ENCODE peak calls at places on chromosomes 3 and 15, in ten cellular contexts. One of them, this sample, is unnamed.

GRCh38 chr3:64642327-64643151 is 45.3 kb downstream of the ADAMTS9 start:
- DNase-seq in B cell: no peak
- DNase-seq in activated naive CD8-positive, alpha-beta T cell treated with anti-CD3 and anti-CD28 coated beads, Interleukin-2, amount 50 U/mL, for 16 hours: no peak
- DNase-seq in glomerular endothelial cell: no peak
- DNase-seq in NCI-H345: no peak
- DNase-seq in activated CD8-positive, alpha-beta memory T cell treated with anti-CD3 and anti-CD28 coated beads for 1 hour: no peak
- DNase-seq in T-helper 17 cell: no peak
- DNase-seq in H9: peak; percentile 40
- DNase-seq in GM12865: no peak
- DNase-seq in fibroblast of mammary gland: no peak
- DNase-seq in this sample: no peak

GRCh38 chr3:47370887-47371697 is 9.7 kb upstream of the PTPN23 start:
- DNase-seq in B cell: peak; percentile 62
- DNase-seq in activated naive CD8-positive, alpha-beta T cell treated with anti-CD3 and anti-CD28 coated beads, Interleukin-2, amount 50 U/mL, for 16 hours: no peak
- DNase-seq in glomerular endothelial cell: no peak
- DNase-seq in NCI-H345: no peak
- DNase-seq in activated CD8-positive, alpha-beta memory T cell treated with anti-CD3 and anti-CD28 coated beads for 1 hour: no peak
- DNase-seq in T-helper 17 cell: no peak
- DNase-seq in H9: peak; percentile 56
- DNase-seq in GM12865: peak; percentile 53
- DNase-seq in fibroblast of mammary gland: no peak
- DNase-seq in this sample: no peak

GRCh38 chr15:49435201-49435600 is 12.2 kb downstream of the FGF7 start:
- DNase-seq in B cell: no peak
- DNase-seq in activated naive CD8-positive, alpha-beta T cell treated with anti-CD3 and anti-CD28 coated beads, Interleukin-2, amount 50 U/mL, for 16 hours: no peak
- DNase-seq in glomerular endothelial cell: no peak
- DNase-seq in NCI-H345: no peak
- DNase-seq in activated CD8-positive, alpha-beta memory T cell treated with anti-CD3 and anti-CD28 coated beads for 1 hour: no peak
- DNase-seq in T-helper 17 cell: no peak
- DNase-seq in H9: no peak
- DNase-seq in GM12865: no peak
- DNase-seq in fibroblast of mammary gland: no peak
- DNase-seq in this sample: no peak

GRCh38 chr15:43274136-43274535 is 7.4 kb upstream of the TGM5 start:
- DNase-seq in B cell: no peak
- DNase-seq in activated naive CD8-positive, alpha-beta T cell treated with anti-CD3 and anti-CD28 coated beads, Interleukin-2, amount 50 U/mL, for 16 hours: no peak
- DNase-seq in glomerular endothelial cell: no peak
- DNase-seq in NCI-H345: no peak
- DNase-seq in activated CD8-positive, alpha-beta memory T cell treated with anti-CD3 and anti-CD28 coated beads for 1 hour: no peak
- DNase-seq in T-helper 17 cell: no peak
- DNase-seq in H9: no peak
- DNase-seq in GM12865: no peak
- DNase-seq in fibroblast of mammary gland: no peak
- DNase-seq in this sample: no peak

GRCh38 chr3:160486459-160486869 is 36.9 kb upstream of the TRIM59 start:
- DNase-seq in B cell: peak; percentile 56
- DNase-seq in activated naive CD8-positive, alpha-beta T cell treated with anti-CD3 and anti-CD28 coated beads, Interleukin-2, amount 50 U/mL, for 16 hours: no peak
- DNase-seq in glomerular endothelial cell: no peak
- DNase-seq in NCI-H345: peak; percentile 4
- DNase-seq in activated CD8-positive, alpha-beta memory T cell treated with anti-CD3 and anti-CD28 coated beads for 1 hour: no peak
- DNase-seq in T-helper 17 cell: no peak
- DNase-seq in H9: no peak
- DNase-seq in GM12865: peak; percentile 54
- DNase-seq in fibroblast of mammary gland: peak; percentile 67
- DNase-seq in this sample: no peak

GRCh38 chr3:104178695-104179094 is 1188.0 kb upstream of the ALCAM start:
- DNase-seq in B cell: no peak
- DNase-seq in activated naive CD8-positive, alpha-beta T cell treated with anti-CD3 and anti-CD28 coated beads, Interleukin-2, amount 50 U/mL, for 16 hours: no peak
- DNase-seq in glomerular endothelial cell: no peak
- DNase-seq in NCI-H345: no peak
- DNase-seq in activated CD8-positive, alpha-beta memory T cell treated with anti-CD3 and anti-CD28 coated beads for 1 hour: no peak
- DNase-seq in T-helper 17 cell: no peak
- DNase-seq in H9: no peak
- DNase-seq in GM12865: no peak
- DNase-seq in fibroblast of mammary gland: peak; percentile 8
- DNase-seq in this sample: no peak

GRCh38 chr3:158470944-158471638 is 99.9 kb upstream of the MLF1 start:
- DNase-seq in B cell: no peak
- DNase-seq in activated naive CD8-positive, alpha-beta T cell treated with anti-CD3 and anti-CD28 coated beads, Interleukin-2, amount 50 U/mL, for 16 hours: no peak
- DNase-seq in glomerular endothelial cell: no peak
- DNase-seq in NCI-H345: no peak
- DNase-seq in activated CD8-positive, alpha-beta memory T cell treated with anti-CD3 and anti-CD28 coated beads for 1 hour: no peak
- DNase-seq in T-helper 17 cell: no peak
- DNase-seq in H9: no peak
- DNase-seq in GM12865: no peak
- DNase-seq in fibroblast of mammary gland: peak; percentile 89
- DNase-seq in this sample: no peak

GRCh38 chr3:31382856-31383255 is 149.9 kb upstream of the STT3B start:
- DNase-seq in B cell: no peak
- DNase-seq in activated naive CD8-positive, alpha-beta T cell treated with anti-CD3 and anti-CD28 coated beads, Interleukin-2, amount 50 U/mL, for 16 hours: no peak
- DNase-seq in glomerular endothelial cell: no peak
- DNase-seq in NCI-H345: no peak
- DNase-seq in activated CD8-positive, alpha-beta memory T cell treated with anti-CD3 and anti-CD28 coated beads for 1 hour: no peak
- DNase-seq in T-helper 17 cell: no peak
- DNase-seq in H9: no peak
- DNase-seq in GM12865: no peak
- DNase-seq in fibroblast of mammary gland: no peak
- DNase-seq in this sample: no peak

GRCh38 chr3:9808345-9809037 is 1.6 kb upstream of the TTLL3 start:
- DNase-seq in B cell: peak; percentile 58
- DNase-seq in activated naive CD8-positive, alpha-beta T cell treated with anti-CD3 and anti-CD28 coated beads, Interleukin-2, amount 50 U/mL, for 16 hours: no peak
- DNase-seq in glomerular endothelial cell: no peak
- DNase-seq in NCI-H345: peak; percentile 40
- DNase-seq in activated CD8-positive, alpha-beta memory T cell treated with anti-CD3 and anti-CD28 coated beads for 1 hour: no peak
- DNase-seq in T-helper 17 cell: peak; percentile 31
- DNase-seq in H9: peak; percentile 72
- DNase-seq in GM12865: peak; percentile 72
- DNase-seq in fibroblast of mammary gland: peak; percentile 44
- DNase-seq in this sample: no peak

GRCh38 chr3:36756272-36756671 is 8.1 kb downstream of the DCLK3 start:
- DNase-seq in B cell: no peak
- DNase-seq in activated naive CD8-positive, alpha-beta T cell treated with anti-CD3 and anti-CD28 coated beads, Interleukin-2, amount 50 U/mL, for 16 hours: no peak
- DNase-seq in glomerular endothelial cell: no peak
- DNase-seq in NCI-H345: no peak
- DNase-seq in activated CD8-positive, alpha-beta memory T cell treated with anti-CD3 and anti-CD28 coated beads for 1 hour: no peak
- DNase-seq in T-helper 17 cell: no peak
- DNase-seq in H9: no peak
- DNase-seq in GM12865: no peak
- DNase-seq in fibroblast of mammary gland: no peak
- DNase-seq in this sample: no peak

GRCh38 chr3:38028621-38029361 is 651 bp downstream of the PLCD1 start:
- DNase-seq in B cell: no peak
- DNase-seq in activated naive CD8-positive, alpha-beta T cell treated with anti-CD3 and anti-CD28 coated beads, Interleukin-2, amount 50 U/mL, for 16 hours: no peak
- DNase-seq in glomerular endothelial cell: no peak
- DNase-seq in NCI-H345: no peak
- DNase-seq in activated CD8-positive, alpha-beta memory T cell treated with anti-CD3 and anti-CD28 coated beads for 1 hour: no peak
- DNase-seq in T-helper 17 cell: no peak
- DNase-seq in H9: no peak
- DNase-seq in GM12865: no peak
- DNase-seq in fibroblast of mammary gland: no peak
- DNase-seq in this sample: no peak

GRCh38 chr3:39668420-39668819 is 141.0 kb upstream of the MYRIP start:
- DNase-seq in B cell: peak; percentile 16
- DNase-seq in activated naive CD8-positive, alpha-beta T cell treated with anti-CD3 and anti-CD28 coated beads, Interleukin-2, amount 50 U/mL, for 16 hours: no peak
- DNase-seq in glomerular endothelial cell: peak; percentile 31
- DNase-seq in NCI-H345: peak; percentile 1
- DNase-seq in activated CD8-positive, alpha-beta memory T cell treated with anti-CD3 and anti-CD28 coated beads for 1 hour: no peak
- DNase-seq in T-helper 17 cell: no peak
- DNase-seq in H9: no peak
- DNase-seq in GM12865: peak; percentile 62
- DNase-seq in fibroblast of mammary gland: peak; percentile 72
- DNase-seq in this sample: no peak

GRCh38 chr3:81968628-81969027 is 207.2 kb upstream of the GBE1 start:
- DNase-seq in B cell: no peak
- DNase-seq in activated naive CD8-positive, alpha-beta T cell treated with anti-CD3 and anti-CD28 coated beads, Interleukin-2, amount 50 U/mL, for 16 hours: no peak
- DNase-seq in glomerular endothelial cell: no peak
- DNase-seq in NCI-H345: no peak
- DNase-seq in activated CD8-positive, alpha-beta memory T cell treated with anti-CD3 and anti-CD28 coated beads for 1 hour: no peak
- DNase-seq in T-helper 17 cell: no peak
- DNase-seq in H9: no peak
- DNase-seq in GM12865: no peak
- DNase-seq in fibroblast of mammary gland: no peak
- DNase-seq in this sample: no peak

GRCh38 chr15:68364028-68364659 is 67.8 kb downstream of the ITGA11 start:
- DNase-seq in B cell: no peak
- DNase-seq in activated naive CD8-positive, alpha-beta T cell treated with anti-CD3 and anti-CD28 coated beads, Interleukin-2, amount 50 U/mL, for 16 hours: no peak
- DNase-seq in glomerular endothelial cell: no peak
- DNase-seq in NCI-H345: no peak
- DNase-seq in activated CD8-positive, alpha-beta memory T cell treated with anti-CD3 and anti-CD28 coated beads for 1 hour: no peak
- DNase-seq in T-helper 17 cell: no peak
- DNase-seq in H9: no peak
- DNase-seq in GM12865: no peak
- DNase-seq in fibroblast of mammary gland: no peak
- DNase-seq in this sample: no peak

GRCh38 chr3:105821433-105821832 is 47.4 kb downstream of the CBLB start:
- DNase-seq in B cell: no peak
- DNase-seq in activated naive CD8-positive, alpha-beta T cell treated with anti-CD3 and anti-CD28 coated beads, Interleukin-2, amount 50 U/mL, for 16 hours: no peak
- DNase-seq in glomerular endothelial cell: no peak
- DNase-seq in NCI-H345: no peak
- DNase-seq in activated CD8-positive, alpha-beta memory T cell treated with anti-CD3 and anti-CD28 coated beads for 1 hour: no peak
- DNase-seq in T-helper 17 cell: no peak
- DNase-seq in H9: no peak
- DNase-seq in GM12865: no peak
- DNase-seq in fibroblast of mammary gland: no peak
- DNase-seq in this sample: no peak

GRCh38 chr3:168249539-168250414 is 154.1 kb upstream of the GOLIM4 start:
- DNase-seq in B cell: peak; percentile 21
- DNase-seq in activated naive CD8-positive, alpha-beta T cell treated with anti-CD3 and anti-CD28 coated beads, Interleukin-2, amount 50 U/mL, for 16 hours: no peak
- DNase-seq in glomerular endothelial cell: no peak
- DNase-seq in NCI-H345: peak; percentile 47
- DNase-seq in activated CD8-positive, alpha-beta memory T cell treated with anti-CD3 and anti-CD28 coated beads for 1 hour: no peak
- DNase-seq in T-helper 17 cell: no peak
- DNase-seq in H9: peak; percentile 89
- DNase-seq in GM12865: peak; percentile 92
- DNase-seq in fibroblast of mammary gland: peak; percentile 54
- DNase-seq in this sample: no peak

GRCh38 chr3:195853930-195854478 is 42.3 kb upstream of the MUC4 start:
- DNase-seq in B cell: no peak
- DNase-seq in activated naive CD8-positive, alpha-beta T cell treated with anti-CD3 and anti-CD28 coated beads, Interleukin-2, amount 50 U/mL, for 16 hours: no peak
- DNase-seq in glomerular endothelial cell: no peak
- DNase-seq in NCI-H345: no peak
- DNase-seq in activated CD8-positive, alpha-beta memory T cell treated with anti-CD3 and anti-CD28 coated beads for 1 hour: no peak
- DNase-seq in T-helper 17 cell: no peak
- DNase-seq in H9: no peak
- DNase-seq in GM12865: no peak
- DNase-seq in fibroblast of mammary gland: no peak
- DNase-seq in this sample: no peak

GRCh38 chr3:32758375-32758753 is 59.4 kb upstream of the TRIM71 start:
- DNase-seq in B cell: no peak
- DNase-seq in activated naive CD8-positive, alpha-beta T cell treated with anti-CD3 and anti-CD28 coated beads, Interleukin-2, amount 50 U/mL, for 16 hours: no peak
- DNase-seq in glomerular endothelial cell: no peak
- DNase-seq in NCI-H345: no peak
- DNase-seq in activated CD8-positive, alpha-beta memory T cell treated with anti-CD3 and anti-CD28 coated beads for 1 hour: no peak
- DNase-seq in T-helper 17 cell: no peak
- DNase-seq in H9: no peak
- DNase-seq in GM12865: no peak
- DNase-seq in fibroblast of mammary gland: peak; percentile 11
- DNase-seq in this sample: no peak

GRCh38 chr3:179760944-179761343 is 108.1 kb downstream of the USP13 start:
- DNase-seq in B cell: no peak
- DNase-seq in activated naive CD8-positive, alpha-beta T cell treated with anti-CD3 and anti-CD28 coated beads, Interleukin-2, amount 50 U/mL, for 16 hours: no peak
- DNase-seq in glomerular endothelial cell: no peak
- DNase-seq in NCI-H345: no peak
- DNase-seq in activated CD8-positive, alpha-beta memory T cell treated with anti-CD3 and anti-CD28 coated beads for 1 hour: no peak
- DNase-seq in T-helper 17 cell: no peak
- DNase-seq in H9: no peak
- DNase-seq in GM12865: no peak
- DNase-seq in fibroblast of mammary gland: peak; percentile 86
- DNase-seq in this sample: no peak

GRCh38 chr3:145370870-145371269 is 790.1 kb downstream of the PLOD2 start:
- DNase-seq in B cell: no peak
- DNase-seq in activated naive CD8-positive, alpha-beta T cell treated with anti-CD3 and anti-CD28 coated beads, Interleukin-2, amount 50 U/mL, for 16 hours: no peak
- DNase-seq in glomerular endothelial cell: no peak
- DNase-seq in NCI-H345: no peak
- DNase-seq in activated CD8-positive, alpha-beta memory T cell treated with anti-CD3 and anti-CD28 coated beads for 1 hour: no peak
- DNase-seq in T-helper 17 cell: no peak
- DNase-seq in H9: no peak
- DNase-seq in GM12865: peak; percentile 20
- DNase-seq in fibroblast of mammary gland: no peak
- DNase-seq in this sample: no peak

GRCh38 chr3:158821847-158822246 is 20.0 kb downstream of the MFSD1 start:
- DNase-seq in B cell: no peak
- DNase-seq in activated naive CD8-positive, alpha-beta T cell treated with anti-CD3 and anti-CD28 coated beads, Interleukin-2, amount 50 U/mL, for 16 hours: no peak
- DNase-seq in glomerular endothelial cell: no peak
- DNase-seq in NCI-H345: no peak
- DNase-seq in activated CD8-positive, alpha-beta memory T cell treated with anti-CD3 and anti-CD28 coated beads for 1 hour: no peak
- DNase-seq in T-helper 17 cell: no peak
- DNase-seq in H9: no peak
- DNase-seq in GM12865: no peak
- DNase-seq in fibroblast of mammary gland: no peak
- DNase-seq in this sample: no peak

This sample was measured in stimulated activated CD8-positive, alpha-beta memory T cell treated with anti-CD3 and anti-CD28 coated beads, Interleukin-7, amount 100 ng/mL, for 24 hours.